ENCODE peak calls at places on chromosomes 6 and 20, in four cellular contexts. F, U, L and B are unnamed samples.

GRCh38 chr6:169452117-169452868 is 198.6 kb upstream of the THBS2 start:
- DNase-seq in F (no peak), U (peak; percentile 94), L (no peak), B (no peak)

GRCh38 chr6:56536536-56536935 is 106.2 kb downstream of the DST start:
- DNase-seq in F (no peak), U (no peak), L (no peak), B (no peak)

GRCh38 chr6:130776287-130776925 is 50.8 kb upstream of the SMLR1 start:
- DNase-seq in F (no peak), U (no peak), L (no peak), B (no peak)

GRCh38 chr6:162898011-162898410 is 170.2 kb downstream of the PACRG start:
- DNase-seq in F (no peak), U (no peak), L (no peak), B (no peak)

GRCh38 chr6:170125447-170126300 is 165.2 kb downstream of the DLL1 start:
- DNase-seq in F (no peak), U (no peak), L (peak; percentile 36), B (no peak)

GRCh38 chr20:38685853-38686473 is 38.3 kb upstream of the SLC32A1 start:
- DNase-seq in F (peak; percentile 35), U (peak; percentile 47), L (peak; percentile 88), B (peak; percentile 59)

GRCh38 chr6:149264629-149265028 is 52.9 kb upstream of the TAB2 start:
- DNase-seq in F (no peak), U (no peak), L (no peak), B (no peak)

GRCh38 chr6:119350202-119351004 is 842 bp upstream of the MAN1A1 start:
- DNase-seq in F (peak; percentile 39), U (peak; percentile 85), L (no peak), B (peak; percentile 66)

GRCh38 chr6:37783025-37783825 is 36.3 kb upstream of the ZFAND3 start:
- DNase-seq in F (no peak), U (peak; percentile 30), L (peak; percentile 51), B (no peak)

GRCh38 chr6:56922645-56923044 is 32.3 kb upstream of the BEND6 start:
- DNase-seq in F (no peak), U (no peak), L (no peak), B (no peak)

GRCh38 chr6:1027109-1027794 is 284.6 kb upstream of the FOXQ1 start:
- DNase-seq in F (no peak), U (peak; percentile 51), L (no peak), B (peak; percentile 85)

GRCh38 chr6:17710331-17710730 is 3.6 kb upstream of the NUP153 start:
- DNase-seq in F (no peak), U (peak; percentile 28), L (no peak), B (peak; percentile 43)

GRCh38 chr20:49888341-49889244 is 26.7 kb downstream of the SPATA2 start:
- DNase-seq in F (no peak), U (peak; percentile 63), L (peak; percentile 77), B (peak; percentile 54)

GRCh38 chr20:62133051-62133845 is 9.9 kb downstream of the PSMA7 start:
- DNase-seq in F (peak; percentile 39), U (no peak), L (no peak), B (no peak)

GRCh38 chr20:1265226-1265915 is 723 bp upstream of the SNPH start:
- DNase-seq in F (no peak), U (no peak), L (no peak), B (no peak)

GRCh38 chr20:36439040-36439730 is 102.1 kb upstream of the MYL9 start:
- DNase-seq in F (peak; percentile 61), U (peak; percentile 59), L (peak; percentile 86), B (peak; percentile 61)

GRCh38 chr6:120303527-120303926 is 954.0 kb upstream of the MAN1A1 start:
- DNase-seq in F (no peak), U (no peak), L (no peak), B (no peak)

GRCh38 chr6:160418370-160418769 is 70.2 kb downstream of the SLC22A3 start:
- DNase-seq in F (no peak), U (no peak), L (no peak), B (no peak)

GRCh38 chr6:130557481-130558112 is 191.8 kb downstream of the TMEM200A start:
- DNase-seq in F (no peak), U (no peak), L (no peak), B (no peak)

GRCh38 chr20:916125-916799 is at the start of gene ANGPT4:
- DNase-seq in F (no peak), U (no peak), L (no peak), B (no peak)

GRCh38 chr6:122788663-122789062 is 395 bp upstream of the SMPDL3A start:
- DNase-seq in F (no peak), U (no peak), L (no peak), B (no peak)

GRCh38 chr20:53309515-53309914 is 284.1 kb downstream of the ZNF217 start:
- DNase-seq in F (no peak), U (no peak), L (no peak), B (no peak)

GRCh38 chr6:6661191-6661590 is 72.7 kb downstream of the LY86 start:
- DNase-seq in F (no peak), U (no peak), L (no peak), B (no peak)

GRCh38 chr6:138001750-138002349 is 105.4 kb downstream of the PERP start:
- DNase-seq in F (peak; percentile 42), U (peak; percentile 73), L (peak; percentile 74), B (peak; percentile 65)

GRCh38 chr6:36126553-36127458 is 3.5 kb upstream of the MAPK13 start:
- DNase-seq in F (no peak), U (peak; percentile 41), L (no peak), B (no peak)

GRCh38 chr20:34562643-34563042 is 4.1 kb downstream of the MAP1LC3A start:
- DNase-seq in F (no peak), U (no peak), L (no peak), B (no peak)

GRCh38 chr20:62678553-62678952 is 30.1 kb upstream of the NTSR1 start:
- DNase-seq in F (no peak), U (no peak), L (no peak), B (no peak)

GRCh38 chr20:49887828-49888340 is 27.4 kb downstream of the SPATA2 start:
- DNase-seq in F (no peak), U (no peak), L (no peak), B (no peak)

GRCh38 chr20:61909821-61910220 is 155.9 kb downstream of the TAF4 start:
- DNase-seq in F (no peak), U (no peak), L (no peak), B (no peak)

GRCh38 chr6:143583542-143584330 is 72.2 kb upstream of the FUCA2 start:
- DNase-seq in F (no peak), U (peak; percentile 71), L (no peak), B (no peak)

GRCh38 chr6:17863971-17864754 is 123.3 kb downstream of the KIF13A start:
- DNase-seq in F (no peak), U (peak; percentile 77), L (no peak), B (peak; percentile 65)

GRCh38 chr20:43948455-43948854 is 33.8 kb downstream of the TOX2 start:
- DNase-seq in F (no peak), U (no peak), L (no peak), B (no peak)

GRCh38 chr6:71489736-71490135 is 201.1 kb downstream of the OGFRL1 start:
- DNase-seq in F (no peak), U (peak; percentile 92), L (no peak), B (peak; percentile 55)

GRCh38 chr6:96505363-96505762 is 16.2 kb upstream of the UFL1 start:
- DNase-seq in F (no peak), U (no peak), L (no peak), B (no peak)

GRCh38 chr6:40626886-40627285 is 39.7 kb upstream of the LRFN2 start:
- DNase-seq in F (no peak), U (no peak), L (no peak), B (peak; percentile 35)

GRCh38 chr6:27962506-27962905 is 5.5 kb downstream of the OR2B6 start:
- DNase-seq in F (no peak), U (no peak), L (no peak), B (peak; percentile 3)
- TF ChIP-seq CTCF in F (no peak), U (no peak), L (no peak), B (no peak)

GRCh38 chr20:48698507-48699267 is 129.1 kb downstream of the PREX1 start:
- DNase-seq in F (no peak), U (no peak), L (no peak), B (peak; percentile 9)
- TF ChIP-seq CTCF in F (no peak), U (no peak), L (no peak), B (no peak)

DNA sequence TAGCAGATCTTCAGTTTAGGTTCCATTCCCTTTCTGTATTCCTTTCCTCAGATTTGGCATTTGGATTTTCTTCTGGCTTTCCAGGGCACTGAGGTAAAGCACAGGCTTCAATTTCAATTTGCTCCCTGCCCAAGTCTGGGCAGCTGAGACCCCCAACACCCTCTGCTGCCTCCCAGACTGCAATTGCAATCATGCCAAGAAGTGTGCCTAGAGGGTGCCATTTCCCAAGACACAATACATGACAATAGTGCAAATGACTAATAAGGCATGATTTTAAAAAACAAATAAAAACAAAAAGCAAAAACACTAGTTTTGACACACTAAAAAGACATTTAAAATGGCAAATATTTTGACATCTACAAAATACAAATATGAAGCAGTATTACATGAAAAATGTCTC is 364.8 kb downstream of the EPM2A start:
- DNase-seq in F (no peak), U (no peak), L (no peak), B (no peak)
- TF ChIP-seq CTCF in F (no peak), U (no peak), L (no peak), B (no peak)

GRCh38 chr6:14510038-14510437 is 392.5 kb downstream of the CD83 start:
- DNase-seq in F (no peak), U (no peak), L (no peak), B (no peak)
- TF ChIP-seq CTCF in F (no peak), U (no peak), L (no peak), B (no peak)